ENCODE peak calls at places on chromosomes 11 and 22, in nine cellular contexts. One of them, this sample, is unnamed.

GRCh38 chr11:11983427-11983826 is 25.0 kb downstream of the DKK3 start:
- DNase-seq in T-cell: no peak
- DNase-seq in activated CD4-positive, alpha-beta T cell treated with anti-CD3 and anti-CD28 coated beads, Interleukin-2, amount 10 ng/mL, durations not matched to agents 7 days and 5 days: no peak
- DNase-seq in effector memory CD4-positive, alpha-beta T cell: no peak
- DNase-seq in activated T-helper 1 cell treated with Interleukin-2 at 50 U/mL for 16 hours: no peak
- DNase-seq in HuH-7: no peak
- DNase-seq in HS-5: no peak
- DNase-seq in AG20443: no peak
- DNase-seq in GM19239: no peak
- DNase-seq in this sample: no peak

GRCh38 chr11:15179167-15179566 is 64.4 kb downstream of the INSC start:
- DNase-seq in T-cell: no peak
- DNase-seq in activated CD4-positive, alpha-beta T cell treated with anti-CD3 and anti-CD28 coated beads, Interleukin-2, amount 10 ng/mL, durations not matched to agents 7 days and 5 days: no peak
- DNase-seq in effector memory CD4-positive, alpha-beta T cell: no peak
- DNase-seq in activated T-helper 1 cell treated with Interleukin-2 at 50 U/mL for 16 hours: no peak
- DNase-seq in HuH-7: no peak
- DNase-seq in HS-5: no peak
- DNase-seq in AG20443: peak
- DNase-seq in GM19239: no peak
- DNase-seq in this sample: no peak

GRCh38 chr11:2927851-2928604 is 1.2 kb downstream of the PHLDA2 start:
- DNase-seq in T-cell: no peak
- DNase-seq in activated CD4-positive, alpha-beta T cell treated with anti-CD3 and anti-CD28 coated beads, Interleukin-2, amount 10 ng/mL, durations not matched to agents 7 days and 5 days: no peak
- DNase-seq in effector memory CD4-positive, alpha-beta T cell: no peak
- DNase-seq in activated T-helper 1 cell treated with Interleukin-2 at 50 U/mL for 16 hours: no peak
- DNase-seq in HuH-7: peak
- DNase-seq in HS-5: no peak
- DNase-seq in AG20443: peak
- DNase-seq in GM19239: no peak
- DNase-seq in this sample: no peak

GRCh38 chr11:20963596-20963995 is 294.2 kb downstream of the NELL1 start:
- DNase-seq in T-cell: no peak
- DNase-seq in activated CD4-positive, alpha-beta T cell treated with anti-CD3 and anti-CD28 coated beads, Interleukin-2, amount 10 ng/mL, durations not matched to agents 7 days and 5 days: no peak
- DNase-seq in effector memory CD4-positive, alpha-beta T cell: no peak
- DNase-seq in activated T-helper 1 cell treated with Interleukin-2 at 50 U/mL for 16 hours: no peak
- DNase-seq in HuH-7: no peak
- DNase-seq in HS-5: no peak
- DNase-seq in AG20443: no peak
- DNase-seq in GM19239: no peak
- DNase-seq in this sample: no peak

GRCh38 chr22:19807914-19808872 is 46.5 kb downstream of the GNB1L start:
- DNase-seq in T-cell: no peak
- DNase-seq in activated CD4-positive, alpha-beta T cell treated with anti-CD3 and anti-CD28 coated beads, Interleukin-2, amount 10 ng/mL, durations not matched to agents 7 days and 5 days: no peak
- DNase-seq in effector memory CD4-positive, alpha-beta T cell: no peak
- DNase-seq in activated T-helper 1 cell treated with Interleukin-2 at 50 U/mL for 16 hours: no peak
- DNase-seq in HuH-7: no peak
- DNase-seq in HS-5: no peak
- DNase-seq in AG20443: no peak
- DNase-seq in GM19239: no peak
- DNase-seq in this sample: no peak

GRCh38 chr11:3127706-3128355 is 37.3 kb downstream of the OSBPL5 start:
- DNase-seq in T-cell: no peak
- DNase-seq in activated CD4-positive, alpha-beta T cell treated with anti-CD3 and anti-CD28 coated beads, Interleukin-2, amount 10 ng/mL, durations not matched to agents 7 days and 5 days: no peak
- DNase-seq in effector memory CD4-positive, alpha-beta T cell: no peak
- DNase-seq in activated T-helper 1 cell treated with Interleukin-2 at 50 U/mL for 16 hours: no peak
- DNase-seq in HuH-7: no peak
- DNase-seq in HS-5: no peak
- DNase-seq in AG20443: no peak
- DNase-seq in GM19239: no peak
- DNase-seq in this sample: no peak

GRCh38 chr11:95132956-95133355 is 43.3 kb downstream of the ENDOD1 start:
- DNase-seq in T-cell: no peak
- DNase-seq in activated CD4-positive, alpha-beta T cell treated with anti-CD3 and anti-CD28 coated beads, Interleukin-2, amount 10 ng/mL, durations not matched to agents 7 days and 5 days: no peak
- DNase-seq in effector memory CD4-positive, alpha-beta T cell: no peak
- DNase-seq in activated T-helper 1 cell treated with Interleukin-2 at 50 U/mL for 16 hours: no peak
- DNase-seq in HuH-7: no peak
- DNase-seq in HS-5: no peak
- DNase-seq in AG20443: no peak
- DNase-seq in GM19239: no peak
- DNase-seq in this sample: no peak

GRCh38 chr11:36452231-36452630 is 57.8 kb downstream of the TRAF6 start:
- DNase-seq in T-cell: no peak
- DNase-seq in activated CD4-positive, alpha-beta T cell treated with anti-CD3 and anti-CD28 coated beads, Interleukin-2, amount 10 ng/mL, durations not matched to agents 7 days and 5 days: peak
- DNase-seq in effector memory CD4-positive, alpha-beta T cell: no peak
- DNase-seq in activated T-helper 1 cell treated with Interleukin-2 at 50 U/mL for 16 hours: no peak
- DNase-seq in HuH-7: no peak
- DNase-seq in HS-5: no peak
- DNase-seq in AG20443: no peak
- DNase-seq in GM19239: no peak
- DNase-seq in this sample: no peak

GRCh38 chr22:31238057-31238456 is 26.0 kb downstream of the LIMK2 start:
- DNase-seq in T-cell: no peak
- DNase-seq in activated CD4-positive, alpha-beta T cell treated with anti-CD3 and anti-CD28 coated beads, Interleukin-2, amount 10 ng/mL, durations not matched to agents 7 days and 5 days: no peak
- DNase-seq in effector memory CD4-positive, alpha-beta T cell: no peak
- DNase-seq in activated T-helper 1 cell treated with Interleukin-2 at 50 U/mL for 16 hours: no peak
- DNase-seq in HuH-7: no peak
- DNase-seq in HS-5: no peak
- DNase-seq in AG20443: no peak
- DNase-seq in GM19239: peak
- DNase-seq in this sample: no peak

GRCh38 chr11:117316197-117316961 is at the start of gene BACE1:
- DNase-seq in T-cell: peak
- DNase-seq in activated CD4-positive, alpha-beta T cell treated with anti-CD3 and anti-CD28 coated beads, Interleukin-2, amount 10 ng/mL, durations not matched to agents 7 days and 5 days: peak
- DNase-seq in effector memory CD4-positive, alpha-beta T cell: no peak
- DNase-seq in activated T-helper 1 cell treated with Interleukin-2 at 50 U/mL for 16 hours: no peak
- DNase-seq in HuH-7: peak
- DNase-seq in HS-5: peak
- DNase-seq in AG20443: peak
- DNase-seq in GM19239: no peak
- DNase-seq in this sample: no peak

GRCh38 chr11:38411149-38411548 is 1813.1 kb upstream of the RAG2 start:
- DNase-seq in T-cell: no peak
- DNase-seq in activated CD4-positive, alpha-beta T cell treated with anti-CD3 and anti-CD28 coated beads, Interleukin-2, amount 10 ng/mL, durations not matched to agents 7 days and 5 days: no peak
- DNase-seq in effector memory CD4-positive, alpha-beta T cell: no peak
- DNase-seq in activated T-helper 1 cell treated with Interleukin-2 at 50 U/mL for 16 hours: no peak
- DNase-seq in HuH-7: no peak
- DNase-seq in HS-5: no peak
- DNase-seq in AG20443: no peak
- DNase-seq in GM19239: no peak
- DNase-seq in this sample: no peak

GRCh38 chr11:134583397-134583990 is 171.5 kb upstream of the B3GAT1 start:
- DNase-seq in T-cell: no peak
- DNase-seq in activated CD4-positive, alpha-beta T cell treated with anti-CD3 and anti-CD28 coated beads, Interleukin-2, amount 10 ng/mL, durations not matched to agents 7 days and 5 days: peak
- DNase-seq in effector memory CD4-positive, alpha-beta T cell: no peak
- DNase-seq in activated T-helper 1 cell treated with Interleukin-2 at 50 U/mL for 16 hours: no peak
- DNase-seq in HuH-7: no peak
- DNase-seq in HS-5: no peak
- DNase-seq in AG20443: no peak
- DNase-seq in GM19239: no peak
- DNase-seq in this sample: no peak

GRCh38 chr22:46652081-46652929 is 32.1 kb downstream of the GRAMD4 start:
- DNase-seq in T-cell: no peak
- DNase-seq in activated CD4-positive, alpha-beta T cell treated with anti-CD3 and anti-CD28 coated beads, Interleukin-2, amount 10 ng/mL, durations not matched to agents 7 days and 5 days: no peak
- DNase-seq in effector memory CD4-positive, alpha-beta T cell: no peak
- DNase-seq in activated T-helper 1 cell treated with Interleukin-2 at 50 U/mL for 16 hours: no peak
- DNase-seq in HuH-7: peak
- DNase-seq in HS-5: no peak
- DNase-seq in AG20443: no peak
- DNase-seq in GM19239: no peak
- DNase-seq in this sample: no peak

GRCh38 chr11:46422588-46422987 is 31.0 kb upstream of the CHRM4 start:
- DNase-seq in T-cell: no peak
- DNase-seq in activated CD4-positive, alpha-beta T cell treated with anti-CD3 and anti-CD28 coated beads, Interleukin-2, amount 10 ng/mL, durations not matched to agents 7 days and 5 days: no peak
- DNase-seq in effector memory CD4-positive, alpha-beta T cell: no peak
- DNase-seq in activated T-helper 1 cell treated with Interleukin-2 at 50 U/mL for 16 hours: no peak
- DNase-seq in HuH-7: no peak
- DNase-seq in HS-5: no peak
- DNase-seq in AG20443: no peak
- DNase-seq in GM19239: no peak
- DNase-seq in this sample: no peak

GRCh38 chr11:35751664-35752061 is 89.1 kb downstream of the TRIM44 start:
- DNase-seq in T-cell: no peak
- DNase-seq in activated CD4-positive, alpha-beta T cell treated with anti-CD3 and anti-CD28 coated beads, Interleukin-2, amount 10 ng/mL, durations not matched to agents 7 days and 5 days: no peak
- DNase-seq in effector memory CD4-positive, alpha-beta T cell: no peak
- DNase-seq in activated T-helper 1 cell treated with Interleukin-2 at 50 U/mL for 16 hours: no peak
- DNase-seq in HuH-7: no peak
- DNase-seq in HS-5: no peak
- DNase-seq in AG20443: no peak
- DNase-seq in GM19239: no peak
- DNase-seq in this sample: no peak

GRCh38 chr11:30876656-30877371 is 290.7 kb upstream of the MPPED2 start:
- DNase-seq in T-cell: no peak
- DNase-seq in activated CD4-positive, alpha-beta T cell treated with anti-CD3 and anti-CD28 coated beads, Interleukin-2, amount 10 ng/mL, durations not matched to agents 7 days and 5 days: no peak
- DNase-seq in effector memory CD4-positive, alpha-beta T cell: no peak
- DNase-seq in activated T-helper 1 cell treated with Interleukin-2 at 50 U/mL for 16 hours: no peak
- DNase-seq in HuH-7: no peak
- DNase-seq in HS-5: no peak
- DNase-seq in AG20443: peak
- DNase-seq in GM19239: no peak
- DNase-seq in this sample: no peak

GRCh38 chr11:27291302-27291889 is 71.6 kb downstream of the CCDC34 start:
- DNase-seq in T-cell: no peak
- DNase-seq in activated CD4-positive, alpha-beta T cell treated with anti-CD3 and anti-CD28 coated beads, Interleukin-2, amount 10 ng/mL, durations not matched to agents 7 days and 5 days: no peak
- DNase-seq in effector memory CD4-positive, alpha-beta T cell: no peak
- DNase-seq in activated T-helper 1 cell treated with Interleukin-2 at 50 U/mL for 16 hours: no peak
- DNase-seq in HuH-7: no peak
- DNase-seq in HS-5: no peak
- DNase-seq in AG20443: no peak
- DNase-seq in GM19239: no peak
- DNase-seq in this sample: no peak

GRCh38 chr11:107696140-107696539 is 15.7 kb downstream of the SLN start:
- DNase-seq in T-cell: no peak
- DNase-seq in activated CD4-positive, alpha-beta T cell treated with anti-CD3 and anti-CD28 coated beads, Interleukin-2, amount 10 ng/mL, durations not matched to agents 7 days and 5 days: no peak
- DNase-seq in effector memory CD4-positive, alpha-beta T cell: no peak
- DNase-seq in activated T-helper 1 cell treated with Interleukin-2 at 50 U/mL for 16 hours: no peak
- DNase-seq in HuH-7: no peak
- DNase-seq in HS-5: peak
- DNase-seq in AG20443: peak
- DNase-seq in GM19239: no peak
- DNase-seq in this sample: no peak

GRCh38 chr22:32850591-32851517 is 49.3 kb downstream of the TIMP3 start:
- DNase-seq in T-cell: no peak
- DNase-seq in activated CD4-positive, alpha-beta T cell treated with anti-CD3 and anti-CD28 coated beads, Interleukin-2, amount 10 ng/mL, durations not matched to agents 7 days and 5 days: no peak
- DNase-seq in effector memory CD4-positive, alpha-beta T cell: no peak
- DNase-seq in activated T-helper 1 cell treated with Interleukin-2 at 50 U/mL for 16 hours: no peak
- DNase-seq in HuH-7: no peak
- DNase-seq in HS-5: no peak
- DNase-seq in AG20443: peak
- DNase-seq in GM19239: no peak
- DNase-seq in this sample: no peak

GRCh38 chr22:37088108-37088605 is 21.4 kb downstream of the TMPRSS6 start:
- DNase-seq in T-cell: no peak
- DNase-seq in activated CD4-positive, alpha-beta T cell treated with anti-CD3 and anti-CD28 coated beads, Interleukin-2, amount 10 ng/mL, durations not matched to agents 7 days and 5 days: no peak
- DNase-seq in effector memory CD4-positive, alpha-beta T cell: no peak
- DNase-seq in activated T-helper 1 cell treated with Interleukin-2 at 50 U/mL for 16 hours: no peak
- DNase-seq in HuH-7: no peak
- DNase-seq in HS-5: no peak
- DNase-seq in AG20443: peak
- DNase-seq in GM19239: no peak
- DNase-seq in this sample: no peak

GRCh38 chr22:44838316-44839016 is 86.1 kb downstream of the ARHGAP8 start:
- DNase-seq in T-cell: no peak
- DNase-seq in activated CD4-positive, alpha-beta T cell treated with anti-CD3 and anti-CD28 coated beads, Interleukin-2, amount 10 ng/mL, durations not matched to agents 7 days and 5 days: no peak
- DNase-seq in effector memory CD4-positive, alpha-beta T cell: no peak
- DNase-seq in activated T-helper 1 cell treated with Interleukin-2 at 50 U/mL for 16 hours: no peak
- DNase-seq in HuH-7: no peak
- DNase-seq in HS-5: no peak
- DNase-seq in AG20443: no peak
- DNase-seq in GM19239: no peak
- DNase-seq in this sample: no peak

GRCh38 chr11:63813563-63814382 is 517 bp downstream of the SPINDOC start:
- DNase-seq in T-cell: peak
- DNase-seq in activated CD4-positive, alpha-beta T cell treated with anti-CD3 and anti-CD28 coated beads, Interleukin-2, amount 10 ng/mL, durations not matched to agents 7 days and 5 days: peak
- DNase-seq in effector memory CD4-positive, alpha-beta T cell: no peak
- DNase-seq in activated T-helper 1 cell treated with Interleukin-2 at 50 U/mL for 16 hours: no peak
- DNase-seq in HuH-7: peak
- DNase-seq in HS-5: no peak
- DNase-seq in AG20443: peak
- DNase-seq in GM19239: peak
- DNase-seq in this sample: peak

GRCh38 chr11:47409440-47410403 is 1.3 kb downstream of the SLC39A13 start:
- DNase-seq in T-cell: no peak
- DNase-seq in activated CD4-positive, alpha-beta T cell treated with anti-CD3 and anti-CD28 coated beads, Interleukin-2, amount 10 ng/mL, durations not matched to agents 7 days and 5 days: no peak
- DNase-seq in effector memory CD4-positive, alpha-beta T cell: no peak
- DNase-seq in activated T-helper 1 cell treated with Interleukin-2 at 50 U/mL for 16 hours: no peak
- DNase-seq in HuH-7: no peak
- DNase-seq in HS-5: no peak
- DNase-seq in AG20443: peak
- DNase-seq in GM19239: no peak
- DNase-seq in this sample: no peak

GRCh38 chr11:118338637-118339061 is 3.9 kb downstream of the CD3D start:
- DNase-seq in T-cell: peak
- DNase-seq in activated CD4-positive, alpha-beta T cell treated with anti-CD3 and anti-CD28 coated beads, Interleukin-2, amount 10 ng/mL, durations not matched to agents 7 days and 5 days: peak
- DNase-seq in effector memory CD4-positive, alpha-beta T cell: peak
- DNase-seq in activated T-helper 1 cell treated with Interleukin-2 at 50 U/mL for 16 hours: peak
- DNase-seq in HuH-7: peak
- DNase-seq in HS-5: no peak
- DNase-seq in AG20443: no peak
- DNase-seq in GM19239: no peak
- DNase-seq in this sample: peak

GRCh38 chr11:60772666-60773065 is 12.5 kb upstream of the MS4A10 start:
- DNase-seq in T-cell: no peak
- DNase-seq in activated CD4-positive, alpha-beta T cell treated with anti-CD3 and anti-CD28 coated beads, Interleukin-2, amount 10 ng/mL, durations not matched to agents 7 days and 5 days: no peak
- DNase-seq in effector memory CD4-positive, alpha-beta T cell: no peak
- DNase-seq in activated T-helper 1 cell treated with Interleukin-2 at 50 U/mL for 16 hours: no peak
- DNase-seq in HuH-7: no peak
- DNase-seq in HS-5: no peak
- DNase-seq in AG20443: no peak
- DNase-seq in GM19239: no peak
- DNase-seq in this sample: no peak

GRCh38 chr11:124760205-124760652 is 1.9 kb downstream of the ESAM start:
- DNase-seq in T-cell: no peak
- DNase-seq in activated CD4-positive, alpha-beta T cell treated with anti-CD3 and anti-CD28 coated beads, Interleukin-2, amount 10 ng/mL, durations not matched to agents 7 days and 5 days: no peak
- DNase-seq in effector memory CD4-positive, alpha-beta T cell: no peak
- DNase-seq in activated T-helper 1 cell treated with Interleukin-2 at 50 U/mL for 16 hours: no peak
- DNase-seq in HuH-7: no peak
- DNase-seq in HS-5: no peak
- DNase-seq in AG20443: no peak
- DNase-seq in GM19239: no peak
- DNase-seq in this sample: peak

GRCh38 chr11:116736763-116737162 is 36.0 kb downstream of the BUD13 start:
- DNase-seq in T-cell: no peak
- DNase-seq in activated CD4-positive, alpha-beta T cell treated with anti-CD3 and anti-CD28 coated beads, Interleukin-2, amount 10 ng/mL, durations not matched to agents 7 days and 5 days: no peak
- DNase-seq in effector memory CD4-positive, alpha-beta T cell: no peak
- DNase-seq in activated T-helper 1 cell treated with Interleukin-2 at 50 U/mL for 16 hours: no peak
- DNase-seq in HuH-7: peak
- DNase-seq in HS-5: no peak
- DNase-seq in AG20443: no peak
- DNase-seq in GM19239: no peak
- DNase-seq in this sample: no peak

GRCh38 chr11:121767433-121767832 is 314.7 kb upstream of the SORL1-AS1 start:
- DNase-seq in T-cell: no peak
- DNase-seq in activated CD4-positive, alpha-beta T cell treated with anti-CD3 and anti-CD28 coated beads, Interleukin-2, amount 10 ng/mL, durations not matched to agents 7 days and 5 days: no peak
- DNase-seq in effector memory CD4-positive, alpha-beta T cell: no peak
- DNase-seq in activated T-helper 1 cell treated with Interleukin-2 at 50 U/mL for 16 hours: no peak
- DNase-seq in HuH-7: no peak
- DNase-seq in HS-5: no peak
- DNase-seq in AG20443: no peak
- DNase-seq in GM19239: peak
- DNase-seq in this sample: peak

GRCh38 chr11:23856654-23857053 is 640.2 kb upstream of the LUZP2 start:
- DNase-seq in T-cell: no peak
- DNase-seq in activated CD4-positive, alpha-beta T cell treated with anti-CD3 and anti-CD28 coated beads, Interleukin-2, amount 10 ng/mL, durations not matched to agents 7 days and 5 days: no peak
- DNase-seq in effector memory CD4-positive, alpha-beta T cell: no peak
- DNase-seq in activated T-helper 1 cell treated with Interleukin-2 at 50 U/mL for 16 hours: no peak
- DNase-seq in HuH-7: no peak
- DNase-seq in HS-5: peak
- DNase-seq in AG20443: no peak
- DNase-seq in GM19239: no peak
- DNase-seq in this sample: no peak

GRCh38 chr11:92920295-92920694 is 49.2 kb upstream of the MTNR1B start:
- DNase-seq in T-cell: no peak
- DNase-seq in activated CD4-positive, alpha-beta T cell treated with anti-CD3 and anti-CD28 coated beads, Interleukin-2, amount 10 ng/mL, durations not matched to agents 7 days and 5 days: no peak
- DNase-seq in effector memory CD4-positive, alpha-beta T cell: no peak
- DNase-seq in activated T-helper 1 cell treated with Interleukin-2 at 50 U/mL for 16 hours: no peak
- DNase-seq in HuH-7: no peak
- DNase-seq in HS-5: no peak
- DNase-seq in AG20443: no peak
- DNase-seq in GM19239: no peak
- DNase-seq in this sample: no peak

GRCh38 chr22:45918455-45919370 is 58.2 kb downstream of the WNT7B start:
- DNase-seq in T-cell: no peak
- DNase-seq in activated CD4-positive, alpha-beta T cell treated with anti-CD3 and anti-CD28 coated beads, Interleukin-2, amount 10 ng/mL, durations not matched to agents 7 days and 5 days: no peak
- DNase-seq in effector memory CD4-positive, alpha-beta T cell: no peak
- DNase-seq in activated T-helper 1 cell treated with Interleukin-2 at 50 U/mL for 16 hours: no peak
- DNase-seq in HuH-7: no peak
- DNase-seq in HS-5: no peak
- DNase-seq in AG20443: no peak
- DNase-seq in GM19239: no peak
- DNase-seq in this sample: no peak

This sample was measured in GM12891.